ENCODE peak calls at places on chromosomes 7 and 10, in ten cellular contexts. One of them, this sample, is unnamed.

GRCh38 chr10:93309062-93309461 is 173.1 kb downstream of the MYOF start:
- DNase-seq in sigmoid colon: no peak
- DNase-seq in uterus: no peak
- DNase-seq in psoas muscle: no peak
- DNase-seq in heart right ventricle: no peak
- DNase-seq in left ventricle myocardium inferior: no peak
- DNase-seq in cardiac fibroblast: peak
- DNase-seq in endothelial cell: no peak
- DNase-seq in cardiac muscle cell: no peak
- DNase-seq in AG09319: no peak
- DNase-seq in this sample: no peak

GRCh38 chr7:151080091-151080521 is 503 bp downstream of the FASTK start:
- DNase-seq in sigmoid colon: no peak
- DNase-seq in uterus: peak
- DNase-seq in psoas muscle: no peak
- DNase-seq in heart right ventricle: no peak
- DNase-seq in left ventricle myocardium inferior: peak
- DNase-seq in cardiac fibroblast: no peak
- DNase-seq in endothelial cell: no peak
- DNase-seq in cardiac muscle cell: peak
- DNase-seq in AG09319: no peak
- DNase-seq in this sample: no peak

GRCh38 chr7:129247087-129247486 is 22.3 kb downstream of the AHCYL2 start:
- DNase-seq in sigmoid colon: no peak
- DNase-seq in uterus: no peak
- DNase-seq in psoas muscle: no peak
- DNase-seq in heart right ventricle: no peak
- DNase-seq in left ventricle myocardium inferior: no peak
- DNase-seq in cardiac fibroblast: no peak
- DNase-seq in endothelial cell: no peak
- DNase-seq in cardiac muscle cell: no peak
- DNase-seq in AG09319: no peak
- DNase-seq in this sample: no peak

GRCh38 chr10:93758510-93758885 is 762 bp downstream of the LGI1 start:
- DNase-seq in sigmoid colon: no peak
- DNase-seq in uterus: no peak
- DNase-seq in psoas muscle: no peak
- DNase-seq in heart right ventricle: no peak
- DNase-seq in left ventricle myocardium inferior: no peak
- DNase-seq in cardiac fibroblast: no peak
- DNase-seq in endothelial cell: no peak
- DNase-seq in cardiac muscle cell: no peak
- DNase-seq in AG09319: no peak
- DNase-seq in this sample: no peak

GRCh38 chr7:143492799-143493568 is 15.3 kb downstream of the TAS2R41 start:
- DNase-seq in sigmoid colon: no peak
- DNase-seq in uterus: no peak
- DNase-seq in psoas muscle: no peak
- DNase-seq in heart right ventricle: no peak
- DNase-seq in left ventricle myocardium inferior: no peak
- DNase-seq in cardiac fibroblast: peak
- DNase-seq in endothelial cell: no peak
- DNase-seq in cardiac muscle cell: no peak
- DNase-seq in AG09319: no peak
- DNase-seq in this sample: no peak

GRCh38 chr10:17652585-17652984 is 8.6 kb downstream of the STAM start:
- DNase-seq in sigmoid colon: no peak
- DNase-seq in uterus: no peak
- DNase-seq in psoas muscle: no peak
- DNase-seq in heart right ventricle: no peak
- DNase-seq in left ventricle myocardium inferior: no peak
- DNase-seq in cardiac fibroblast: peak
- DNase-seq in endothelial cell: no peak
- DNase-seq in cardiac muscle cell: no peak
- DNase-seq in AG09319: no peak
- DNase-seq in this sample: no peak

GRCh38 chr10:17425584-17426262 is 28.7 kb downstream of the ST8SIA6 start:
- DNase-seq in sigmoid colon: no peak
- DNase-seq in uterus: no peak
- DNase-seq in psoas muscle: no peak
- DNase-seq in heart right ventricle: peak
- DNase-seq in left ventricle myocardium inferior: no peak
- DNase-seq in cardiac fibroblast: no peak
- DNase-seq in endothelial cell: no peak
- DNase-seq in cardiac muscle cell: no peak
- DNase-seq in AG09319: no peak
- DNase-seq in this sample: no peak

GRCh38 chr10:92238586-92239098 is 52.2 kb downstream of the CPEB3 start:
- DNase-seq in sigmoid colon: peak
- DNase-seq in uterus: peak
- DNase-seq in psoas muscle: peak
- DNase-seq in heart right ventricle: no peak
- DNase-seq in left ventricle myocardium inferior: no peak
- DNase-seq in cardiac fibroblast: peak
- DNase-seq in endothelial cell: no peak
- DNase-seq in cardiac muscle cell: no peak
- DNase-seq in AG09319: no peak
- DNase-seq in this sample: peak

GRCh38 chr7:122622682-122623081 is 76.2 kb downstream of the RNF133 start:
- DNase-seq in sigmoid colon: no peak
- DNase-seq in uterus: no peak
- DNase-seq in psoas muscle: no peak
- DNase-seq in heart right ventricle: no peak
- DNase-seq in left ventricle myocardium inferior: no peak
- DNase-seq in cardiac fibroblast: peak
- DNase-seq in endothelial cell: no peak
- DNase-seq in cardiac muscle cell: no peak
- DNase-seq in AG09319: no peak
- DNase-seq in this sample: no peak

GRCh38 chr10:121774404-121774803 is 153.4 kb downstream of the ATE1 start:
- DNase-seq in sigmoid colon: no peak
- DNase-seq in uterus: no peak
- DNase-seq in psoas muscle: no peak
- DNase-seq in heart right ventricle: no peak
- DNase-seq in left ventricle myocardium inferior: no peak
- DNase-seq in cardiac fibroblast: peak
- DNase-seq in endothelial cell: no peak
- DNase-seq in cardiac muscle cell: no peak
- DNase-seq in AG09319: no peak
- DNase-seq in this sample: no peak

GRCh38 chr10:130046591-130046990 is 64.0 kb downstream of the C10orf143 start:
- DNase-seq in sigmoid colon: no peak
- DNase-seq in uterus: peak
- DNase-seq in psoas muscle: no peak
- DNase-seq in heart right ventricle: no peak
- DNase-seq in left ventricle myocardium inferior: no peak
- DNase-seq in cardiac fibroblast: no peak
- DNase-seq in endothelial cell: no peak
- DNase-seq in cardiac muscle cell: no peak
- DNase-seq in AG09319: no peak
- DNase-seq in this sample: no peak

GRCh38 chr7:35593896-35594295 is 101.0 kb downstream of the HERPUD2 start:
- DNase-seq in sigmoid colon: no peak
- DNase-seq in uterus: no peak
- DNase-seq in psoas muscle: no peak
- DNase-seq in heart right ventricle: no peak
- DNase-seq in left ventricle myocardium inferior: no peak
- DNase-seq in cardiac fibroblast: no peak
- DNase-seq in endothelial cell: peak
- DNase-seq in cardiac muscle cell: no peak
- DNase-seq in AG09319: no peak
- DNase-seq in this sample: no peak

GRCh38 chr10:122786269-122786668 is 59.4 kb downstream of the CUZD1 start:
- DNase-seq in sigmoid colon: no peak
- DNase-seq in uterus: no peak
- DNase-seq in psoas muscle: no peak
- DNase-seq in heart right ventricle: no peak
- DNase-seq in left ventricle myocardium inferior: no peak
- DNase-seq in cardiac fibroblast: peak
- DNase-seq in endothelial cell: peak
- DNase-seq in cardiac muscle cell: peak
- DNase-seq in AG09319: no peak
- DNase-seq in this sample: no peak

DNA sequence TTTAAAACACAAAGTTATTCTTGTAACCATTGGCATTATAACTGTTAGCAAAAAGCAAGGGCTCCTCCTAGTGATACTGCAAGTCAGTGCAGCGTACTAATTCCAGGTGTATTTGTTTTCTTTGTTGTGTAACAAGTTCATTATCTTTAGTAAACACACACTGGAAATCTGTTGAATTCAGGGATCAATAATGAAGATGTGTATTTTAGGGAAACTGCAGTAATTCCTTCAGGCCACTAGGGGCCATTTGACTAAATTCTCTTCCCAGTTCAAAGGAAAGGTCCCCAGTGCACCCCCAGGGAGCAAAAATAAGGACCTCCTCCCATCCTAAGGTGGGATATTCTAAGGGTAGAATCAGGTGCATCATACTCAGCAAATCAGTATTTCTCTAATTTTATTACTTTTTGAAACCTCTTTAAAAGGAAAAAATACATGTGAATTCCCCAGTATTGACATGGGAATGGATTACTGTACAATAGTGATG is 158.6 kb upstream of the LYZL1 start:
- DNase-seq in sigmoid colon: no peak
- DNase-seq in uterus: no peak
- DNase-seq in psoas muscle: no peak
- DNase-seq in heart right ventricle: no peak
- DNase-seq in left ventricle myocardium inferior: no peak
- DNase-seq in cardiac fibroblast: peak
- DNase-seq in endothelial cell: no peak
- DNase-seq in cardiac muscle cell: peak
- DNase-seq in AG09319: no peak
- DNase-seq in this sample: no peak
- TF ChIP-seq CTCF in sigmoid colon: peak
- TF ChIP-seq CTCF in uterus: peak
- TF ChIP-seq CTCF in psoas muscle: peak
- TF ChIP-seq CTCF in heart right ventricle: peak
- TF ChIP-seq CTCF in left ventricle myocardium inferior: peak
- TF ChIP-seq CTCF in cardiac fibroblast: peak
- TF ChIP-seq CTCF in endothelial cell: peak
- TF ChIP-seq CTCF in cardiac muscle cell: peak
- TF ChIP-seq CTCF in AG09319: peak
- TF ChIP-seq CTCF in this sample: peak

DNA sequence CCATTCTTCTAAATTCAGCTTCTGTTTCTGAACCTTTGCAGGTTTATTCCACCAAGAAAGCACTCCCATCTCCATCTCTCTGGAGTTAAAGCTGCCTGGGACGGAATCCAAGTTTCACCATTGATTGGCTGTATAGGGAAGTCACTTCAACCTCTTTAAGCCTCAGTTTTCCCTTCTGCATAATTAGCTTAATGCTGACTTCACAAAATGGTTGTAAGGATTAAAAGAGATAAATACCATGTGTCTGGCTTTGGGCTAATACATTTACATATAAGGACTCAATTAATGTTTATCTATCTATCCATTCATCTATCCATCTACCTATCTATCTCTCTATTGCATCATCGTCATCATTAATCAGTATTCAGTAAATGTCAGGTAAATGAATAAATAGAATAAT is 629.6 kb upstream of the MGMT start:
- DNase-seq in sigmoid colon: no peak
- DNase-seq in uterus: no peak
- DNase-seq in psoas muscle: no peak
- DNase-seq in heart right ventricle: no peak
- DNase-seq in left ventricle myocardium inferior: no peak
- DNase-seq in cardiac fibroblast: no peak
- DNase-seq in endothelial cell: no peak
- DNase-seq in cardiac muscle cell: no peak
- DNase-seq in AG09319: no peak
- DNase-seq in this sample: no peak
- TF ChIP-seq CTCF in sigmoid colon: no peak
- TF ChIP-seq CTCF in uterus: no peak
- TF ChIP-seq CTCF in psoas muscle: no peak
- TF ChIP-seq CTCF in heart right ventricle: no peak
- TF ChIP-seq CTCF in left ventricle myocardium inferior: no peak
- TF ChIP-seq CTCF in cardiac fibroblast: no peak
- TF ChIP-seq CTCF in endothelial cell: no peak
- TF ChIP-seq CTCF in cardiac muscle cell: no peak
- TF ChIP-seq CTCF in AG09319: no peak
- TF ChIP-seq CTCF in this sample: no peak

GRCh38 chr10:119725550-119726290 is at the start of gene INPP5F:
- DNase-seq in sigmoid colon: peak
- DNase-seq in uterus: peak
- DNase-seq in psoas muscle: peak
- DNase-seq in heart right ventricle: peak
- DNase-seq in left ventricle myocardium inferior: peak
- DNase-seq in cardiac fibroblast: peak
- DNase-seq in endothelial cell: peak
- DNase-seq in cardiac muscle cell: peak
- DNase-seq in AG09319: peak
- DNase-seq in this sample: peak
- TF ChIP-seq CTCF in sigmoid colon: no peak
- TF ChIP-seq CTCF in uterus: peak
- TF ChIP-seq CTCF in psoas muscle: peak
- TF ChIP-seq CTCF in heart right ventricle: peak
- TF ChIP-seq CTCF in left ventricle myocardium inferior: peak
- TF ChIP-seq CTCF in cardiac fibroblast: peak
- TF ChIP-seq CTCF in endothelial cell: no peak
- TF ChIP-seq CTCF in cardiac muscle cell: peak
- TF ChIP-seq CTCF in AG09319: peak
- TF ChIP-seq CTCF in this sample: no peak

DNA sequence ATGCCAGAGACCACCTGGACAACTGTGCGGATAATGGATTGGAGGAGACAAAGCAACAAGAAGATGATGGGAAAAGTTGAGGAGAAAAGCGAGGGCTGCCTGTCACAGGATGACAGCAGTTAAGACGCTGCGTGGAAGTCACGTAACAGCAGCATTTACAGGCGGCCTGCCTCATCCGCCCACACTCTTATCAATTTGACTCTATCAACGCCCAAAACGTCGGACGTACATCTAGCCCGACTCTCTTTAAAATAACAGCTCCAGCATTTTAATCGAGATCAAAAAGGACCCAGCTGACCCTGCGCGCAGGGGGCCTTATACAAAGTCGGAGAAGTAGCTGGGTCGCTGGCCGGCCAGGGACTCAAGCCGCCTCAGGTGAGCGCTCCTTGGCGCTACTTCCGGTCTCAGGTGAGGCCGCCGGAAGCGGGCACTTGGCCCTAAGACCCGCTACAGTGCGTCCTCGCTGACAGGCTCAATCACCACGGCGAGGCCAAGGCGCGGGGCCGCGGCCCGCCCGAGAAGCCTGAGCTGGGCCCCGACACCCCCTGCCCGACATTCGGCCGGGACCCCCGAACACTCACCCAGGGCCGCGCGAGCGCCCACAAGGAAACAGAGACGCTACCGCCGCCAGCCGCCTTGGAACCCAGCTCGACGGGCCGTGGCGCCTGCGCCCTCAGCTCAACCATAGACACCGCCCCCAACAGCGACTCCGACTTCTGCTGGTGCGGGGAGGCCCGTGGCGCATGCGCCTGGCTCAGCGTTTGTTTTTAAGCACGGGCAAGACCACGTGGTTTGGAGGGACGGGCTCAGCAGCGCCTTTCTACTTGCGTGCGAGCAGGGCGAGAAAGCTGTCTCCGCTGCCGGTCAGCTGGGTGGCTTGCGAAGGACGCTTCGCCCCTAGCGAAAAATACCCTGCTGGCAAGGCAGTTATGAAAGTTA is at the start of gene ERCC6:
- DNase-seq in sigmoid colon: peak
- DNase-seq in uterus: peak
- DNase-seq in psoas muscle: peak
- DNase-seq in heart right ventricle: peak
- DNase-seq in left ventricle myocardium inferior: peak
- DNase-seq in cardiac fibroblast: peak
- DNase-seq in endothelial cell: peak
- DNase-seq in cardiac muscle cell: peak
- DNase-seq in AG09319: peak
- DNase-seq in this sample: peak
- TF ChIP-seq CTCF in sigmoid colon: no peak
- TF ChIP-seq CTCF in uterus: peak
- TF ChIP-seq CTCF in psoas muscle: no peak
- TF ChIP-seq CTCF in heart right ventricle: no peak
- TF ChIP-seq CTCF in left ventricle myocardium inferior: peak
- TF ChIP-seq CTCF in cardiac fibroblast: no peak
- TF ChIP-seq CTCF in endothelial cell: no peak
- TF ChIP-seq CTCF in cardiac muscle cell: peak
- TF ChIP-seq CTCF in AG09319: no peak
- TF ChIP-seq CTCF in this sample: peak